ENCODE peak calls at places on chromosomes 7 and 10, in seven cellular contexts. One of them, this sample, is unnamed.

GRCh38 chr7:4882742-4883351 is 669 bp downstream of the RADIL start:
- DNase-seq in transverse colon: no peak
- DNase-seq in gastrocnemius medialis: no peak
- DNase-seq in CD4-positive, CD25-positive, alpha-beta regulatory T cell: no peak
- DNase-seq in A549: peak; percentile 20
- DNase-seq in HFF-Myc: no peak
- DNase-seq in pancreas: no peak
- DNase-seq in this sample: peak; percentile 77

GRCh38 chr7:80665526-80665925 is 27.1 kb downstream of the CD36 start:
- DNase-seq in CD4-positive, CD25-positive, alpha-beta regulatory T cell: no peak
- DNase-seq in transverse colon: no peak
- DNase-seq in HFF-Myc: no peak
- DNase-seq in A549: no peak
- DNase-seq in pancreas: no peak
- DNase-seq in gastrocnemius medialis: no peak
- DNase-seq in this sample: no peak

GRCh38 chr7:57211428-57212100 is 79.3 kb upstream of the ZNF479 start:
- DNase-seq in A549: no peak
- DNase-seq in HFF-Myc: no peak
- DNase-seq in transverse colon: no peak
- DNase-seq in gastrocnemius medialis: no peak
- DNase-seq in CD4-positive, CD25-positive, alpha-beta regulatory T cell: no peak
- DNase-seq in pancreas: no peak
- DNase-seq in this sample: no peak

GRCh38 chr7:155741805-155742204 is 70.5 kb downstream of the SHH start:
- DNase-seq in HFF-Myc: no peak
- DNase-seq in CD4-positive, CD25-positive, alpha-beta regulatory T cell: no peak
- DNase-seq in transverse colon: peak; percentile 76
- DNase-seq in gastrocnemius medialis: no peak
- DNase-seq in pancreas: no peak
- DNase-seq in A549: no peak
- DNase-seq in this sample: no peak

GRCh38 chr7:71601840-71602239 is 469.9 kb downstream of the GALNT17 start:
- DNase-seq in A549: no peak
- DNase-seq in pancreas: no peak
- DNase-seq in gastrocnemius medialis: no peak
- DNase-seq in transverse colon: no peak
- DNase-seq in CD4-positive, CD25-positive, alpha-beta regulatory T cell: no peak
- DNase-seq in HFF-Myc: no peak
- DNase-seq in this sample: no peak

GRCh38 chr7:27423821-27424220 is 181.2 kb downstream of the EVX1 start:
- DNase-seq in HFF-Myc: no peak
- DNase-seq in gastrocnemius medialis: no peak
- DNase-seq in A549: no peak
- DNase-seq in transverse colon: no peak
- DNase-seq in CD4-positive, CD25-positive, alpha-beta regulatory T cell: no peak
- DNase-seq in pancreas: no peak
- DNase-seq in this sample: no peak

GRCh38 chr10:130029209-130029608 is 65.1 kb upstream of the EBF3 start:
- DNase-seq in gastrocnemius medialis: no peak
- DNase-seq in CD4-positive, CD25-positive, alpha-beta regulatory T cell: no peak
- DNase-seq in pancreas: no peak
- DNase-seq in A549: no peak
- DNase-seq in transverse colon: no peak
- DNase-seq in HFF-Myc: no peak
- DNase-seq in this sample: no peak

GRCh38 chr10:21494221-21495001 is 31.1 kb downstream of the SKIDA1 start:
- DNase-seq in CD4-positive, CD25-positive, alpha-beta regulatory T cell: no peak
- DNase-seq in transverse colon: no peak
- DNase-seq in pancreas: no peak
- DNase-seq in HFF-Myc: no peak
- DNase-seq in A549: no peak
- DNase-seq in gastrocnemius medialis: no peak
- DNase-seq in this sample: peak; percentile 77

GRCh38 chr7:121624922-121625321 is 228.8 kb upstream of the FAM3C start:
- DNase-seq in transverse colon: no peak
- DNase-seq in gastrocnemius medialis: no peak
- DNase-seq in pancreas: no peak
- DNase-seq in CD4-positive, CD25-positive, alpha-beta regulatory T cell: no peak
- DNase-seq in A549: no peak
- DNase-seq in HFF-Myc: no peak
- DNase-seq in this sample: no peak

GRCh38 chr7:32890010-32890552 is 1.5 kb downstream of the KBTBD2 start:
- DNase-seq in gastrocnemius medialis: no peak
- DNase-seq in HFF-Myc: no peak
- DNase-seq in pancreas: no peak
- DNase-seq in A549: no peak
- DNase-seq in transverse colon: no peak
- DNase-seq in CD4-positive, CD25-positive, alpha-beta regulatory T cell: no peak
- DNase-seq in this sample: no peak

GRCh38 chr7:32892521-32893224 is 1.1 kb upstream of the KBTBD2 start:
- DNase-seq in A549: no peak
- DNase-seq in transverse colon: peak; percentile 49
- DNase-seq in pancreas: peak; percentile 48
- DNase-seq in HFF-Myc: no peak
- DNase-seq in CD4-positive, CD25-positive, alpha-beta regulatory T cell: peak; percentile 67
- DNase-seq in gastrocnemius medialis: peak; percentile 39
- DNase-seq in this sample: no peak

GRCh38 chr7:32890553-32891045 is 961 bp downstream of the KBTBD2 start:
- DNase-seq in HFF-Myc: no peak
- DNase-seq in gastrocnemius medialis: no peak
- DNase-seq in A549: no peak
- DNase-seq in transverse colon: peak; percentile 33
- DNase-seq in pancreas: peak; percentile 28
- DNase-seq in CD4-positive, CD25-positive, alpha-beta regulatory T cell: peak; percentile 88
- DNase-seq in this sample: no peak

GRCh38 chr7:32891800-32892520 is 400 bp upstream of the KBTBD2 start:
- DNase-seq in HFF-Myc: peak; percentile 74
- DNase-seq in transverse colon: peak; percentile 97
- DNase-seq in A549: peak; percentile 85
- DNase-seq in pancreas: peak; percentile 97
- DNase-seq in gastrocnemius medialis: peak; percentile 96
- DNase-seq in CD4-positive, CD25-positive, alpha-beta regulatory T cell: peak; percentile 97
- DNase-seq in this sample: peak; percentile 93

GRCh38 chr7:32891046-32891799 is at the start of gene KBTBD2:
- DNase-seq in CD4-positive, CD25-positive, alpha-beta regulatory T cell: peak; percentile 89
- DNase-seq in pancreas: peak; percentile 84
- DNase-seq in gastrocnemius medialis: peak; percentile 85
- DNase-seq in transverse colon: peak; percentile 85
- DNase-seq in HFF-Myc: no peak
- DNase-seq in A549: peak; percentile 50
- DNase-seq in this sample: peak; percentile 89
- H3K4me3 ChIP-seq in CD4-positive, CD25-positive, alpha-beta regulatory T cell: peak within 1 kb of the TSS; percentile 100
- H3K4me3 ChIP-seq in pancreas: peak within 1 kb of the TSS; percentile 87
- H3K4me3 ChIP-seq in gastrocnemius medialis: peak within 1 kb of the TSS; percentile 66
- H3K4me3 ChIP-seq in transverse colon: peak within 1 kb of the TSS; percentile 100
- H3K4me3 ChIP-seq in HFF-Myc: peak within 1 kb of the TSS; percentile 61
- H3K4me3 ChIP-seq in A549: peak within 1 kb of the TSS; percentile 80
- H3K4me3 ChIP-seq in this sample: peak within 1 kb of the TSS; percentile 71

GRCh38 chr7:45921381-45921698 is 268 bp upstream of the IGFBP3 start:
- DNase-seq in pancreas: no peak
- DNase-seq in transverse colon: no peak
- DNase-seq in A549: no peak
- DNase-seq in CD4-positive, CD25-positive, alpha-beta regulatory T cell: no peak
- DNase-seq in HFF-Myc: no peak
- DNase-seq in gastrocnemius medialis: no peak
- DNase-seq in this sample: no peak

GRCh38 chr7:45923818-45924217 is 2.7 kb upstream of the IGFBP3 start:
- DNase-seq in transverse colon: no peak
- DNase-seq in HFF-Myc: no peak
- DNase-seq in pancreas: no peak
- DNase-seq in gastrocnemius medialis: no peak
- DNase-seq in CD4-positive, CD25-positive, alpha-beta regulatory T cell: no peak
- DNase-seq in A549: no peak
- DNase-seq in this sample: no peak

GRCh38 chr7:45923290-45923689 is 2.2 kb upstream of the IGFBP3 start:
- DNase-seq in CD4-positive, CD25-positive, alpha-beta regulatory T cell: peak; percentile 48
- DNase-seq in gastrocnemius medialis: peak; percentile 43
- DNase-seq in HFF-Myc: peak; percentile 33
- DNase-seq in pancreas: peak; percentile 68
- DNase-seq in A549: no peak
- DNase-seq in transverse colon: peak; percentile 64
- DNase-seq in this sample: peak; percentile 51

GRCh38 chr7:45921699-45922519 is 837 bp upstream of the IGFBP3 start:
- DNase-seq in CD4-positive, CD25-positive, alpha-beta regulatory T cell: no peak
- DNase-seq in HFF-Myc: peak; percentile 30
- DNase-seq in gastrocnemius medialis: peak; percentile 39
- DNase-seq in transverse colon: peak; percentile 26
- DNase-seq in pancreas: peak; percentile 39
- DNase-seq in A549: peak; percentile 64
- DNase-seq in this sample: peak; percentile 71

DNA sequence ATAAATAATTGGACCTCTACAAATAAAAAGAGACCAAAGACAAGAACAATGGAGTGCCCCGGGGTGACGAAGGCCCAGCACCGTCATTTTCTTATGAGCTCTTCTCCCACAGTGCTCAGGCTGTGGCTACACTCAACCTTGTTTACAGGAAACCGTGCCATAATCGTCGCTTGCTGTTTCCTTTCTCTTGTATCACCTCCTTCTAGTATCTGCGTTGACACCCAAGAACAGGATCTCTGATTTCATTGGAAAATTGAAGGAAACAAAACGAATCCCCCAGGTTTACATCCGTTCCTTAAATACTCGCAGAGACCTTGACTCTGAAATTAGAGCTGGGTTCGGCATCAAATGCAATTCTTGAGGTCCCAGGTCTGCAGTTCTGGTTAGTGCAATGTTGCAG is 1.7 kb upstream of the IGFBP3 start:
- DNase-seq in HFF-Myc: no peak
- DNase-seq in transverse colon: no peak
- DNase-seq in pancreas: no peak
- DNase-seq in A549: no peak
- DNase-seq in CD4-positive, CD25-positive, alpha-beta regulatory T cell: peak; percentile 37
- DNase-seq in gastrocnemius medialis: no peak
- DNase-seq in this sample: no peak
- H3K4me3 ChIP-seq in HFF-Myc: peak overlapping the region; percentile 19
- H3K4me3 ChIP-seq in transverse colon: peak overlapping the region; percentile 58
- H3K4me3 ChIP-seq in pancreas: no peak overlapping the region
- H3K4me3 ChIP-seq in A549: peak overlapping the region; percentile 66
- H3K4me3 ChIP-seq in CD4-positive, CD25-positive, alpha-beta regulatory T cell: peak overlapping the region; percentile 37
- H3K4me3 ChIP-seq in gastrocnemius medialis: peak overlapping the region; percentile 30
- H3K4me3 ChIP-seq in this sample: peak overlapping the region; percentile 54

DNA sequence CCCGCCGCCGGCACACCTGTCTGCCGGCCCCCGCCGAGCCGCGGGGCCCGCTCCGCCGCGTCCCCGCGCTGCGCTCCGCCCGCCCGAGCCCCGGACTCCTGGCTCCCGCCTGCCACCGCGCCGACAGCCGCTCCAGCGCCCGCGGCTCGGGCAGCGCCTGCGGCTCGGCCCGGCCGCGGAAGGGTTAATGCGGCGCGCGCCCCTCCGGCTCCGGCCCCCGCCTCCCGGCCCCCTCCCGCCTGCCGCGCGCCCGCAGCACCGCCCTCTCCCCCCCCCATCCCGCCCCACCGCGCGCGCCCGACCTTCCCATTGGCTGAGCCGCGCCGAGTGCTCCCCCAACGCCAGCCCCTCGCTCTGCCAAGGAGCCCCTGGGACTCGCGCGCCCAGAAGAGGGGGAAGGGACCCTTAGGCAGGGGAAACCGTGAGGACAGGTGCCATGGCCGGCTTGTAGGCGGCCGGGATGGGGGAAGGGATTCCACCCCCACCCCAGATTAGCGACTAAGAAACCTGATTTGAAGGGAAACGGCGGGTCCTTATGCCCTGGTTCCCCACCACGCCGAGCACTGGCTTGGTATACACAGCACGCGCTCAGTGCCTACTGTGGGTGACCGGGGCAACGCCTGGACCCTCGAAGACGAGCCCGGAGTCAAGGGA is at the start of gene KCNH2:
- DNase-seq in gastrocnemius medialis: no peak
- DNase-seq in pancreas: no peak
- DNase-seq in HFF-Myc: no peak
- DNase-seq in transverse colon: no peak
- DNase-seq in A549: peak; percentile 58
- DNase-seq in CD4-positive, CD25-positive, alpha-beta regulatory T cell: peak; percentile 32
- DNase-seq in this sample: peak; percentile 99
- H3K4me3 ChIP-seq in gastrocnemius medialis: peak within 1 kb of the TSS; percentile 39
- H3K4me3 ChIP-seq in pancreas: no peak within 1 kb of the TSS
- H3K4me3 ChIP-seq in HFF-Myc: peak within 1 kb of the TSS; percentile 7
- H3K4me3 ChIP-seq in transverse colon: peak within 1 kb of the TSS; percentile 50
- H3K4me3 ChIP-seq in A549: peak within 1 kb of the TSS; percentile 60
- H3K4me3 ChIP-seq in CD4-positive, CD25-positive, alpha-beta regulatory T cell: no peak within 1 kb of the TSS
- H3K4me3 ChIP-seq in this sample: peak within 1 kb of the TSS; percentile 54

GRCh38 chr10:61663466-61663865 is 737 bp downstream of the CABCOCO1 start:
- DNase-seq in pancreas: no peak
- DNase-seq in CD4-positive, CD25-positive, alpha-beta regulatory T cell: no peak
- DNase-seq in transverse colon: no peak
- DNase-seq in A549: no peak
- DNase-seq in HFF-Myc: no peak
- DNase-seq in gastrocnemius medialis: no peak
- DNase-seq in this sample: no peak
- H3K4me3 ChIP-seq in pancreas: no peak overlapping the region
- H3K4me3 ChIP-seq in CD4-positive, CD25-positive, alpha-beta regulatory T cell: no peak overlapping the region
- H3K4me3 ChIP-seq in transverse colon: peak overlapping the region; percentile 68
- H3K4me3 ChIP-seq in A549: peak overlapping the region; percentile 56
- H3K4me3 ChIP-seq in HFF-Myc: peak overlapping the region; percentile 55
- H3K4me3 ChIP-seq in gastrocnemius medialis: peak overlapping the region; percentile 60
- H3K4me3 ChIP-seq in this sample: no peak overlapping the region

GRCh38 chr7:41930538-41931262 is 227.8 kb upstream of the INHBA start:
- DNase-seq in CD4-positive, CD25-positive, alpha-beta regulatory T cell: no peak
- DNase-seq in pancreas: no peak
- DNase-seq in gastrocnemius medialis: no peak
- DNase-seq in transverse colon: no peak
- DNase-seq in HFF-Myc: no peak
- DNase-seq in A549: no peak
- DNase-seq in this sample: no peak
- H3K4me3 ChIP-seq in CD4-positive, CD25-positive, alpha-beta regulatory T cell: no peak overlapping the region
- H3K4me3 ChIP-seq in pancreas: no peak overlapping the region
- H3K4me3 ChIP-seq in gastrocnemius medialis: no peak overlapping the region
- H3K4me3 ChIP-seq in transverse colon: no peak overlapping the region
- H3K4me3 ChIP-seq in HFF-Myc: no peak overlapping the region
- H3K4me3 ChIP-seq in A549: no peak overlapping the region
- H3K4me3 ChIP-seq in this sample: no peak overlapping the region

GRCh38 chr7:29480456-29480855 is 83.2 kb upstream of the PRR15 start:
- DNase-seq in A549: no peak
- DNase-seq in gastrocnemius medialis: no peak
- DNase-seq in CD4-positive, CD25-positive, alpha-beta regulatory T cell: no peak
- DNase-seq in HFF-Myc: no peak
- DNase-seq in pancreas: peak; percentile 40
- DNase-seq in transverse colon: no peak
- DNase-seq in this sample: no peak
- H3K4me3 ChIP-seq in A549: no peak overlapping the region
- H3K4me3 ChIP-seq in gastrocnemius medialis: no peak overlapping the region
- H3K4me3 ChIP-seq in CD4-positive, CD25-positive, alpha-beta regulatory T cell: no peak overlapping the region
- H3K4me3 ChIP-seq in HFF-Myc: no peak overlapping the region
- H3K4me3 ChIP-seq in pancreas: no peak overlapping the region
- H3K4me3 ChIP-seq in transverse colon: no peak overlapping the region
- H3K4me3 ChIP-seq in this sample: no peak overlapping the region

GRCh38 chr7:66474441-66474840 is 154.2 kb upstream of the KCTD7 start:
- DNase-seq in CD4-positive, CD25-positive, alpha-beta regulatory T cell: no peak
- DNase-seq in gastrocnemius medialis: no peak
- DNase-seq in pancreas: no peak
- DNase-seq in transverse colon: no peak
- DNase-seq in HFF-Myc: no peak
- DNase-seq in A549: no peak
- DNase-seq in this sample: peak; percentile 34
- H3K4me3 ChIP-seq in CD4-positive, CD25-positive, alpha-beta regulatory T cell: no peak overlapping the region
- H3K4me3 ChIP-seq in gastrocnemius medialis: no peak overlapping the region
- H3K4me3 ChIP-seq in pancreas: no peak overlapping the region
- H3K4me3 ChIP-seq in transverse colon: no peak overlapping the region
- H3K4me3 ChIP-seq in HFF-Myc: no peak overlapping the region
- H3K4me3 ChIP-seq in A549: no peak overlapping the region
- H3K4me3 ChIP-seq in this sample: no peak overlapping the region

GRCh38 chr7:100963874-100964273 is 5.5 kb upstream of the MUC12 start:
- DNase-seq in pancreas: no peak
- DNase-seq in A549: no peak
- DNase-seq in HFF-Myc: no peak
- DNase-seq in transverse colon: no peak
- DNase-seq in CD4-positive, CD25-positive, alpha-beta regulatory T cell: no peak
- DNase-seq in gastrocnemius medialis: no peak
- DNase-seq in this sample: no peak
- H3K4me3 ChIP-seq in pancreas: no peak overlapping the region
- H3K4me3 ChIP-seq in A549: no peak overlapping the region
- H3K4me3 ChIP-seq in HFF-Myc: no peak overlapping the region
- H3K4me3 ChIP-seq in transverse colon: no peak overlapping the region
- H3K4me3 ChIP-seq in CD4-positive, CD25-positive, alpha-beta regulatory T cell: no peak overlapping the region
- H3K4me3 ChIP-seq in gastrocnemius medialis: no peak overlapping the region
- H3K4me3 ChIP-seq in this sample: no peak overlapping the region